ENCODE peak calls at places on chromosomes 6 and 20, in eight cellular contexts. Z is HCT116, C is transverse colon, U is stomach, G is uterus, P is IMR-90, A is A549, E is esophagus squamous epithelium. H is an unnamed sample.

GRCh38 chr20:62239278-62239879 is 1.1 kb downstream of the OSBPL2 start:
- DNase-seq in Z (no peak), C (peak; percentile 25), U (no peak), G (no peak), P (no peak), A (no peak), E (no peak), H (no peak)

GRCh38 chr20:21099653-21100589 is 6.2 kb downstream of the LINC00237 start:
- DNase-seq in Z (no peak), C (peak; percentile 42), U (peak; percentile 55), G (no peak), P (peak; percentile 4), A (no peak), E (no peak), H (no peak)

GRCh38 chr6:15908871-15909270 is 220.0 kb upstream of the MYLIP start:
- DNase-seq in Z (no peak), C (no peak), U (no peak), G (no peak), P (no peak), A (no peak), E (no peak), H (no peak)

GRCh38 chr6:108395297-108395696 is 100.4 kb downstream of the AFG1L start:
- DNase-seq in Z (no peak), C (no peak), U (no peak), G (no peak), P (no peak), A (no peak), E (no peak), H (no peak)

GRCh38 chr20:34385464-34385863 is 22.4 kb downstream of the ITCH start:
- DNase-seq in Z (no peak), C (no peak), U (no peak), G (no peak), P (no peak), A (no peak), E (no peak), H (no peak)

GRCh38 chr20:58500256-58500655 is 14.9 kb downstream of the APCDD1L start:
- DNase-seq in Z (no peak), C (no peak), U (no peak), G (no peak), P (no peak), A (no peak), E (no peak), H (no peak)

GRCh38 chr6:51927450-51927849 is 160.0 kb downstream of the PKHD1 start:
- DNase-seq in Z (no peak), C (no peak), U (no peak), G (no peak), P (no peak), A (no peak), E (no peak), H (no peak)

GRCh38 chr6:72649032-72649984 is 27.4 kb downstream of the KCNQ5 start:
- DNase-seq in Z (no peak), C (no peak), U (no peak), G (no peak), P (peak; percentile 83), A (no peak), E (no peak), H (no peak)

GRCh38 chr20:41192575-41192974 is 55.2 kb downstream of the PLCG1 start:
- DNase-seq in Z (no peak), C (no peak), U (no peak), G (no peak), P (no peak), A (no peak), E (no peak), H (no peak)

GRCh38 chr6:93416575-93417420 is 2.6 kb downstream of the EPHA7 start:
- DNase-seq in Z (no peak), C (peak; percentile 8), U (no peak), G (no peak), P (no peak), A (peak; percentile 3), E (no peak), H (no peak)

GRCh38 chr6:110720066-110720465 is 95.2 kb downstream of the CDK19 start:
- DNase-seq in Z (no peak), C (no peak), U (no peak), G (no peak), P (no peak), A (no peak), E (no peak), H (no peak)

GRCh38 chr6:13461352-13461751 is 26.0 kb downstream of the GFOD1 start:
- DNase-seq in Z (no peak), C (no peak), U (no peak), G (no peak), P (no peak), A (no peak), E (no peak), H (no peak)

GRCh38 chr20:58838174-58838573 is 12.5 kb downstream of the GNAS-AS1 start:
- DNase-seq in Z (no peak), C (no peak), U (no peak), G (no peak), P (no peak), A (no peak), E (no peak), H (no peak)

GRCh38 chr6:17002123-17002522 is 99.7 kb upstream of the STMND1 start:
- DNase-seq in Z (no peak), C (no peak), U (no peak), G (no peak), P (no peak), A (no peak), E (no peak), H (no peak)

GRCh38 chr20:35226775-35227681 is 538 bp downstream of the MMP24 start:
- DNase-seq in Z (no peak), C (peak; percentile 14), U (peak; percentile 41), G (peak; percentile 26), P (peak; percentile 34), A (peak; percentile 50), E (no peak), H (peak; percentile 40)

GRCh38 chr6:161956082-161956481 is 682.2 kb upstream of the AGPAT4 start:
- DNase-seq in Z (no peak), C (no peak), U (no peak), G (no peak), P (no peak), A (no peak), E (no peak), H (no peak)

GRCh38 chr20:23636182-23636907 is 1.4 kb downstream of the CST3 start:
- DNase-seq in Z (no peak), C (no peak), U (no peak), G (no peak), P (no peak), A (no peak), E (no peak), H (no peak)

GRCh38 chr6:32191696-32192607 is 491 bp downstream of the GPSM3 start:
- DNase-seq in Z (no peak), C (no peak), U (no peak), G (no peak), P (no peak), A (no peak), E (no peak), H (no peak)

GRCh38 chr6:138765896-138766487 is 7.6 kb upstream of the CCDC28A start:
- DNase-seq in Z (peak; percentile 29), C (no peak), U (no peak), G (no peak), P (peak; percentile 56), A (peak; percentile 28), E (no peak), H (no peak)

GRCh38 chr20:53028337-53029007 is 56.3 kb downstream of the TSHZ2 start:
- DNase-seq in Z (no peak), C (no peak), U (no peak), G (no peak), P (no peak), A (no peak), E (no peak), H (no peak)

GRCh38 chr6:16626650-16627049 is 134.6 kb downstream of the ATXN1 start:
- DNase-seq in Z (no peak), C (no peak), U (no peak), G (no peak), P (no peak), A (no peak), E (no peak), H (no peak)

GRCh38 chr6:41922154-41922553 is 855 bp downstream of the BYSL start:
- DNase-seq in Z (no peak), C (no peak), U (no peak), G (no peak), P (no peak), A (no peak), E (no peak), H (no peak)

GRCh38 chr6:11011787-11012234 is 32.3 kb downstream of the ELOVL2 start:
- DNase-seq in Z (peak; percentile 52), C (no peak), U (peak; percentile 40), G (no peak), P (no peak), A (peak; percentile 69), E (no peak), H (no peak)

GRCh38 chr6:105402090-105402980 is 547 bp downstream of the PREP start:
- DNase-seq in Z (no peak), C (peak; percentile 29), U (peak; percentile 36), G (no peak), P (peak; percentile 36), A (peak; percentile 36), E (no peak), H (no peak)

GRCh38 chr6:5626727-5627426 is 365.6 kb downstream of the FARS2 start:
- DNase-seq in Z (no peak), C (no peak), U (no peak), G (no peak), P (no peak), A (no peak), E (no peak), H (no peak)

GRCh38 chr6:68313911-68314310 is 321.2 kb upstream of the ADGRB3 start:
- DNase-seq in Z (no peak), C (no peak), U (no peak), G (no peak), P (no peak), A (no peak), E (no peak), H (no peak)

GRCh38 chr6:30612687-30613248 is 4.3 kb downstream of the PPP1R10 start:
- DNase-seq in Z (no peak), C (no peak), U (no peak), G (no peak), P (peak; percentile 58), A (no peak), E (no peak), H (no peak)
- TF ChIP-seq POLR2A in Z (no peak), C (no peak), U (no peak), G (no peak), P (no peak), A (no peak), E (no peak), H (peak; percentile 25)

GRCh38 chr6:25278914-25279747 is at the start of gene CARMIL1:
- DNase-seq in Z (peak; percentile 73), C (peak; percentile 94), U (peak; percentile 92), G (peak; percentile 74), P (peak; percentile 52), A (peak; percentile 79), E (no peak), H (peak; percentile 83)
- TF ChIP-seq POLR2A in Z (peak; percentile 58), C (peak; percentile 77), U (no peak), G (peak; percentile 47), P (no peak), A (peak; percentile 33), E (peak; percentile 74), H (peak; percentile 62)

GRCh38 chr6:22290045-22290444 is 6.8 kb downstream of the PRL start:
- DNase-seq in Z (no peak), C (no peak), U (no peak), G (no peak), P (no peak), A (no peak), E (no peak), H (no peak)
- TF ChIP-seq POLR2A in Z (no peak), C (no peak), U (no peak), G (no peak), P (no peak), A (no peak), E (no peak), H (no peak)

GRCh38 chr6:128520436-128521301 is at the start of gene PTPRK:
- DNase-seq in Z (peak; percentile 76), C (peak; percentile 94), U (peak; percentile 95), G (peak; percentile 93), P (peak; percentile 91), A (peak; percentile 50), E (no peak), H (peak; percentile 57)
- TF ChIP-seq POLR2A in Z (peak; percentile 60), C (peak; percentile 97), U (no peak), G (peak; percentile 96), P (peak; percentile 90), A (peak; percentile 81), E (peak; percentile 95), H (peak; percentile 91)